ENCODE peak calls at places on chromosomes 13 and 19, in five cellular contexts. One of them, this sample, is unnamed.

GRCh38 chr13:20773194-20774080 is at the start of gene EEF1AKMT1:
- DNase-seq in IMR-90: peak; percentile 91
- DNase-seq in H9: peak; percentile 95
- DNase-seq in mesenchymal stem cell: peak; percentile 92
- DNase-seq in H1: peak; percentile 96
- DNase-seq in this sample: peak; percentile 87

GRCh38 chr13:43319617-43320444 is 296.4 kb downstream of the DNAJC15 start:
- DNase-seq in IMR-90: no peak
- DNase-seq in H9: no peak
- DNase-seq in mesenchymal stem cell: no peak
- DNase-seq in H1: no peak
- DNase-seq in this sample: no peak

GRCh38 chr13:30410705-30411125 is 11.6 kb upstream of the UBE2L5 start:
- DNase-seq in IMR-90: peak; percentile 17
- DNase-seq in H9: no peak
- DNase-seq in mesenchymal stem cell: no peak
- DNase-seq in H1: no peak
- DNase-seq in this sample: no peak

GRCh38 chr19:44611812-44612295 is 1.5 kb upstream of the IGSF23 start:
- DNase-seq in IMR-90: no peak
- DNase-seq in H9: no peak
- DNase-seq in mesenchymal stem cell: no peak
- DNase-seq in H1: no peak
- DNase-seq in this sample: no peak

GRCh38 chr19:47511681-47512080 is 3.2 kb downstream of the NAPA start:
- DNase-seq in IMR-90: peak; percentile 61
- DNase-seq in H9: no peak
- DNase-seq in mesenchymal stem cell: peak; percentile 33
- DNase-seq in H1: no peak
- DNase-seq in this sample: no peak

GRCh38 chr13:37418490-37418889 is 180.1 kb downstream of the POSTN start:
- DNase-seq in IMR-90: peak; percentile 79
- DNase-seq in H9: no peak
- DNase-seq in mesenchymal stem cell: peak; percentile 38
- DNase-seq in H1: no peak
- DNase-seq in this sample: no peak

GRCh38 chr13:110555601-110556223 is 5.8 kb downstream of the RAB20 start:
- DNase-seq in IMR-90: no peak
- DNase-seq in H9: no peak
- DNase-seq in mesenchymal stem cell: no peak
- DNase-seq in H1: no peak
- DNase-seq in this sample: no peak

GRCh38 chr19:1591421-1592022 is 1.1 kb downstream of the MBD3 start:
- DNase-seq in IMR-90: no peak
- DNase-seq in H9: no peak
- DNase-seq in mesenchymal stem cell: peak; percentile 32
- DNase-seq in H1: no peak
- DNase-seq in this sample: no peak

GRCh38 chr19:31511098-31511497 is 161.9 kb upstream of the TSHZ3 start:
- DNase-seq in IMR-90: no peak
- DNase-seq in H9: no peak
- DNase-seq in mesenchymal stem cell: no peak
- DNase-seq in H1: peak; percentile 16
- DNase-seq in this sample: no peak

GRCh38 chr13:112720251-112720650 is 30.4 kb downstream of the ATP11A start:
- DNase-seq in IMR-90: no peak
- DNase-seq in H9: no peak
- DNase-seq in mesenchymal stem cell: no peak
- DNase-seq in H1: no peak
- DNase-seq in this sample: no peak
- H4K91ac ChIP-seq in IMR-90: no peak overlapping the region
- H4K91ac ChIP-seq in H9: no peak overlapping the region
- H4K91ac ChIP-seq in mesenchymal stem cell: no peak overlapping the region
- H4K91ac ChIP-seq in H1: no peak overlapping the region
- H4K91ac ChIP-seq in this sample: no peak overlapping the region

DNA sequence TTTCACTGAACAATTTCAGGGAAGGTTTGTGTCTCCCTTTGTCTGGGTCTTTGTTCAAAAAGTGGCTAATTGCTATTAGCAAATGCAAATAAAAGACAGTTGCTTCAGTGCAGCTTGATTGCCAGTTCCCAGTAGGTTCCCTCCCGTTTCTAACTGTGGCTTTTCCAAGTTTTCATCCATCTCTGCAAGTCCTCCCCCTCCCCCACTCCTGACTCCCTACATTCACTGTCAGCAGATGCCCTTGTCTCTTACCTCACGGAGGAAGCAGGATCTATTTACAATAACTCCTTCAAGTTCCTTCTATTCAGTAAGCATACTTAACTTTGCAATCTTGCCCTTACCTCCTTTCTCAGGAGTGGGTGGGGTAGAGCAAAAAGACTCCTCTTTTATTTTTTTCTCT is 55.4 kb upstream of the SCEL start:
- DNase-seq in IMR-90: no peak
- DNase-seq in H9: no peak
- DNase-seq in mesenchymal stem cell: peak; percentile 10
- DNase-seq in H1: no peak
- DNase-seq in this sample: no peak
- H2BK15ac ChIP-seq in IMR-90: no peak overlapping the region
- H2BK15ac ChIP-seq in H9: no peak overlapping the region
- H2BK15ac ChIP-seq in mesenchymal stem cell: no peak overlapping the region
- H2BK15ac ChIP-seq in H1: no peak overlapping the region
- H2BK15ac ChIP-seq in this sample: no peak overlapping the region

GRCh38 chr13:102470283-102470920 is 68.6 kb upstream of the FGF14 start:
- DNase-seq in IMR-90: no peak
- DNase-seq in H9: no peak
- DNase-seq in mesenchymal stem cell: no peak
- DNase-seq in H1: no peak
- DNase-seq in this sample: no peak
- H4K91ac ChIP-seq in IMR-90: no peak overlapping the region
- H4K91ac ChIP-seq in H9: no peak overlapping the region
- H4K91ac ChIP-seq in mesenchymal stem cell: no peak overlapping the region
- H4K91ac ChIP-seq in H1: no peak overlapping the region
- H4K91ac ChIP-seq in this sample: no peak overlapping the region

GRCh38 chr13:59638404-59638803 is 525.3 kb downstream of the DIAPH3 start:
- DNase-seq in IMR-90: no peak
- DNase-seq in H9: no peak
- DNase-seq in mesenchymal stem cell: no peak
- DNase-seq in H1: no peak
- DNase-seq in this sample: no peak

GRCh38 chr13:59641261-59641660 is 522.5 kb downstream of the DIAPH3 start:
- DNase-seq in IMR-90: no peak
- DNase-seq in H9: peak; percentile 78
- DNase-seq in mesenchymal stem cell: no peak
- DNase-seq in H1: peak; percentile 70
- DNase-seq in this sample: no peak

GRCh38 chr13:59643239-59643865 is 520.4 kb downstream of the DIAPH3 start:
- DNase-seq in IMR-90: no peak
- DNase-seq in H9: no peak
- DNase-seq in mesenchymal stem cell: no peak
- DNase-seq in H1: no peak
- DNase-seq in this sample: no peak

GRCh38 chr13:59641758-59642157 is 522.0 kb downstream of the DIAPH3 start:
- DNase-seq in IMR-90: no peak
- DNase-seq in H9: no peak
- DNase-seq in mesenchymal stem cell: no peak
- DNase-seq in H1: no peak
- DNase-seq in this sample: no peak

GRCh38 chr13:59643906-59644626 is 519.7 kb downstream of the DIAPH3 start:
- DNase-seq in IMR-90: no peak
- DNase-seq in H9: no peak
- DNase-seq in mesenchymal stem cell: no peak
- DNase-seq in H1: no peak
- DNase-seq in this sample: no peak
- H2BK15ac ChIP-seq in IMR-90: no peak overlapping the region
- H2BK15ac ChIP-seq in H9: no peak overlapping the region
- H2BK15ac ChIP-seq in mesenchymal stem cell: no peak overlapping the region
- H2BK15ac ChIP-seq in H1: no peak overlapping the region
- H2BK15ac ChIP-seq in this sample: no peak overlapping the region

DNA sequence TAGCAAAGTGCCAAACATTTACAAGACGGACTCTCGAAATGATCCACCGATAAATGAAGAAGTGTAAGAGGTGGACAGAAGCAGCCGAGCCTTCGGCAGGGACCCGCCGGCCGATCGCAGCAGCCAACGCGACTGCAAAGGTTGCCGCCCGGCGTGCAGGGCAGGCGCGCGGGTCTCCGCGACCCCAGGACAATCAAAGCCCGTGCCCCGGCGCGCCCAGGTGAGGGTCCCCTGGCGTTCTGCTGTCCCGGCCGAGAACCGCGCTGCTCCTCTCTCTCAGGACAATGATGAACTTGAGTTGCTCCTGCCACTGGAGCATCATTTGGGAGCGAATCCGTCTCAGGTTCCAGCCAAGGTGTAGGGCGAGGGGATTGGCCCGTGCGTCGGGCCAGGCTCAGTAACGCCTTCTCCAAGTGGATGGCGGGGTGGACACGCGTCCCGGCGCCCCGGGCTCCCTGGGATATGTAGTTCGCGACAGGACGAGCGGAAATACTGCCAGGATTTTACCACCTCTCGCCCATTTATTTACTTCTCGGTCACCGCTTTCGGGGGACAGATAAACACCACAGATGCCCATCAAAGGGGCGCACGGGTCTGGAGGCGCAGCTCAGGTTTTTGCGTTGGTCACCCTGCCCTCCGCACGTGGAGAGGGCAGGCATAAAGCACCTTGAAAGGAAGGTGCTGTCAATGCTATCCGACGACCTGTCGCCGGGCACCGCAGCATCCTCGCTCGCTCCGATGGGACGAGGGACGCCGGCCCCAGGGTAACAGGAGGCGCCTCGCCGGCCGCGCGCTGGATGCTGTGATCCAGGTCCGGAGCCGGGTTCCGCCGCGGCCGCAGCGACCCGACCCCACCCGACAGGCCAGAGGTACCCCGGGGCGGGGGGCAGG is at the start of the genes BIVM and POGLUT2:
- DNase-seq in IMR-90: peak; percentile 91
- DNase-seq in H9: peak; percentile 96
- DNase-seq in mesenchymal stem cell: peak; percentile 92
- DNase-seq in H1: peak; percentile 89
- DNase-seq in this sample: peak; percentile 86
- H4K91ac ChIP-seq in IMR-90: peak within 1 kb of the TSS; percentile 83
- H4K91ac ChIP-seq in H9: no peak within 1 kb of the TSS
- H4K91ac ChIP-seq in mesenchymal stem cell: peak within 1 kb of the TSS; percentile 94
- H4K91ac ChIP-seq in H1: no peak within 1 kb of the TSS
- H4K91ac ChIP-seq in this sample: no peak within 1 kb of the TSS

DNA sequence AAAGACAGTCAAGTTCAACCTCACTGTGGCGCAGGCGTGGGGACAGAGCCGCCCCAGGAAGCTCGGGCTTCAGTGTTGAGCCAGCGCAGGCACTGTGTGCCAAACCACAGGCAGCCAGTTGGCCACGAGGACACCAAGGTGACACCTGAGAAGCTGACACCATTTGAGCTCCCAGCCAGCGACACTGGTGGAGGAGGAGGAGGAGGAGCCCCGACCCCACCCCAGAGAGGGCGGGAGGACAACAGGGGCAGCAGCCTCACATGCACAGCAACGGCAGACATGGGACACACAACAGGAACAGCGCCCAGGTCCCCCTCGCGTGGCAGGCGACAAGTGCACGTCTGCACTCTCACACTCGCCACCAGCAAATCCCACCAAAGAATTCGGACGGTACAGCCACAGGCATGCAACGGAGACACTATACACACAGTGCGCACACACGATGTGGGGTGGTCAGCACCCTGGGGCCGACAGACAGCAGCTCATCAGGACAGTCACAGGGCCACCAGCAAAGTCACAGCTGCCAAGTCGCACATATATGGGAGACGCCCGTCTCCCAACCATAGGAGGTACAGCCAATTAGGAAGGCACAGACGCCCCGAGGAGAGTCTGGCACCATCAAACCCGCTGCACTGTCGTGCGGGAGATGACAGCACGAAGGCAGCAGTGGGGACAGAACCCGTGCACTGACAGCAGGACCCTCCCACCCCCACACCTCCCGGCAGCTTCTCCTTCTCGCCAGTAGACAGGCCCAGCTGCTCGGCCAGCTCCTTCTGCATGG is 3.4 kb downstream of the EIF3G start:
- DNase-seq in IMR-90: no peak
- DNase-seq in H9: no peak
- DNase-seq in mesenchymal stem cell: no peak
- DNase-seq in H1: no peak
- DNase-seq in this sample: no peak
- H2BK15ac ChIP-seq in IMR-90: no peak overlapping the region
- H2BK15ac ChIP-seq in H9: no peak overlapping the region
- H2BK15ac ChIP-seq in mesenchymal stem cell: no peak overlapping the region
- H2BK15ac ChIP-seq in H1: no peak overlapping the region
- H2BK15ac ChIP-seq in this sample: no peak overlapping the region